ENCODE peak calls at places on chromosome 11, in eight cellular contexts. One of them, this sample, is unnamed.

GRCh38 chr11:62902932-62903331 is 18.2 kb downstream of the CHRM1 start:
- DNase-seq in activated T-helper 1 cell treated with Interleukin-2 at 50 U/mL for 16 hours: no peak
- DNase-seq in T-helper 9 cell: no peak
- DNase-seq in OCI-M1: no peak
- DNase-seq in stimulated activated CD4-positive, alpha-beta T cell treated with anti-CD3 and anti-CD28 coated beads, Interleukin-4, amount 100 ng/mL, for 1 hour: no peak
- DNase-seq in adrenal gland: no peak
- DNase-seq in NCI-H1092 treated with DMSO at 0.1 percent for 48 hours: no peak
- DNase-seq in M059J: peak; percentile 40
- DNase-seq in this sample: no peak

GRCh38 chr11:45651156-45651555 is 14.3 kb downstream of the CHST1 start:
- DNase-seq in activated T-helper 1 cell treated with Interleukin-2 at 50 U/mL for 16 hours: no peak
- DNase-seq in T-helper 9 cell: no peak
- DNase-seq in OCI-M1: no peak
- DNase-seq in stimulated activated CD4-positive, alpha-beta T cell treated with anti-CD3 and anti-CD28 coated beads, Interleukin-4, amount 100 ng/mL, for 1 hour: no peak
- DNase-seq in adrenal gland: no peak
- DNase-seq in NCI-H1092 treated with DMSO at 0.1 percent for 48 hours: no peak
- DNase-seq in M059J: no peak
- DNase-seq in this sample: no peak

GRCh38 chr11:120835601-120836228 is 188.2 kb upstream of the TBCEL start:
- DNase-seq in activated T-helper 1 cell treated with Interleukin-2 at 50 U/mL for 16 hours: no peak
- DNase-seq in T-helper 9 cell: no peak
- DNase-seq in OCI-M1: peak; percentile 7
- DNase-seq in stimulated activated CD4-positive, alpha-beta T cell treated with anti-CD3 and anti-CD28 coated beads, Interleukin-4, amount 100 ng/mL, for 1 hour: no peak
- DNase-seq in adrenal gland: no peak
- DNase-seq in NCI-H1092 treated with DMSO at 0.1 percent for 48 hours: no peak
- DNase-seq in M059J: no peak
- DNase-seq in this sample: no peak

GRCh38 chr11:18563090-18563730 is 25.3 kb downstream of the UEVLD start:
- DNase-seq in activated T-helper 1 cell treated with Interleukin-2 at 50 U/mL for 16 hours: no peak
- DNase-seq in T-helper 9 cell: no peak
- DNase-seq in OCI-M1: no peak
- DNase-seq in stimulated activated CD4-positive, alpha-beta T cell treated with anti-CD3 and anti-CD28 coated beads, Interleukin-4, amount 100 ng/mL, for 1 hour: no peak
- DNase-seq in adrenal gland: no peak
- DNase-seq in NCI-H1092 treated with DMSO at 0.1 percent for 48 hours: no peak
- DNase-seq in M059J: peak; percentile 22
- DNase-seq in this sample: no peak

GRCh38 chr11:6402561-6402981 is 12.3 kb downstream of the SMPD1 start:
- DNase-seq in activated T-helper 1 cell treated with Interleukin-2 at 50 U/mL for 16 hours: peak; percentile 64
- DNase-seq in T-helper 9 cell: peak; percentile 67
- DNase-seq in OCI-M1: peak; percentile 28
- DNase-seq in stimulated activated CD4-positive, alpha-beta T cell treated with anti-CD3 and anti-CD28 coated beads, Interleukin-4, amount 100 ng/mL, for 1 hour: no peak
- DNase-seq in adrenal gland: no peak
- DNase-seq in NCI-H1092 treated with DMSO at 0.1 percent for 48 hours: no peak
- DNase-seq in M059J: peak; percentile 18
- DNase-seq in this sample: peak; percentile 67

GRCh38 chr11:13717331-13717730 is 48.9 kb downstream of the FAR1 start:
- DNase-seq in activated T-helper 1 cell treated with Interleukin-2 at 50 U/mL for 16 hours: no peak
- DNase-seq in T-helper 9 cell: no peak
- DNase-seq in OCI-M1: peak; percentile 36
- DNase-seq in stimulated activated CD4-positive, alpha-beta T cell treated with anti-CD3 and anti-CD28 coated beads, Interleukin-4, amount 100 ng/mL, for 1 hour: no peak
- DNase-seq in adrenal gland: peak; percentile 24
- DNase-seq in NCI-H1092 treated with DMSO at 0.1 percent for 48 hours: no peak
- DNase-seq in M059J: peak; percentile 97
- DNase-seq in this sample: no peak

GRCh38 chr11:65856689-65857499 is 1.1 kb downstream of the CFL1 start:
- DNase-seq in activated T-helper 1 cell treated with Interleukin-2 at 50 U/mL for 16 hours: peak; percentile 81
- DNase-seq in T-helper 9 cell: peak; percentile 75
- DNase-seq in OCI-M1: peak; percentile 90
- DNase-seq in stimulated activated CD4-positive, alpha-beta T cell treated with anti-CD3 and anti-CD28 coated beads, Interleukin-4, amount 100 ng/mL, for 1 hour: peak; percentile 82
- DNase-seq in adrenal gland: peak; percentile 88
- DNase-seq in NCI-H1092 treated with DMSO at 0.1 percent for 48 hours: peak; percentile 49
- DNase-seq in M059J: peak; percentile 70
- DNase-seq in this sample: peak; percentile 73

GRCh38 chr11:14742849-14743248 is 99.2 kb downstream of the PDE3B start:
- DNase-seq in activated T-helper 1 cell treated with Interleukin-2 at 50 U/mL for 16 hours: no peak
- DNase-seq in T-helper 9 cell: no peak
- DNase-seq in OCI-M1: no peak
- DNase-seq in stimulated activated CD4-positive, alpha-beta T cell treated with anti-CD3 and anti-CD28 coated beads, Interleukin-4, amount 100 ng/mL, for 1 hour: no peak
- DNase-seq in adrenal gland: no peak
- DNase-seq in NCI-H1092 treated with DMSO at 0.1 percent for 48 hours: no peak
- DNase-seq in M059J: no peak
- DNase-seq in this sample: no peak

GRCh38 chr11:118212131-118212725 is 12.6 kb downstream of the JAML start:
- DNase-seq in activated T-helper 1 cell treated with Interleukin-2 at 50 U/mL for 16 hours: no peak
- DNase-seq in T-helper 9 cell: no peak
- DNase-seq in OCI-M1: peak; percentile 71
- DNase-seq in stimulated activated CD4-positive, alpha-beta T cell treated with anti-CD3 and anti-CD28 coated beads, Interleukin-4, amount 100 ng/mL, for 1 hour: no peak
- DNase-seq in adrenal gland: no peak
- DNase-seq in NCI-H1092 treated with DMSO at 0.1 percent for 48 hours: no peak
- DNase-seq in M059J: no peak
- DNase-seq in this sample: no peak

GRCh38 chr11:64832467-64833197 is 11.8 kb downstream of the CDC42BPG start:
- DNase-seq in activated T-helper 1 cell treated with Interleukin-2 at 50 U/mL for 16 hours: no peak
- DNase-seq in T-helper 9 cell: no peak
- DNase-seq in OCI-M1: no peak
- DNase-seq in stimulated activated CD4-positive, alpha-beta T cell treated with anti-CD3 and anti-CD28 coated beads, Interleukin-4, amount 100 ng/mL, for 1 hour: no peak
- DNase-seq in adrenal gland: no peak
- DNase-seq in NCI-H1092 treated with DMSO at 0.1 percent for 48 hours: no peak
- DNase-seq in M059J: no peak
- DNase-seq in this sample: no peak

GRCh38 chr11:59208956-59209355 is 3.8 kb downstream of the MPEG1 start:
- DNase-seq in activated T-helper 1 cell treated with Interleukin-2 at 50 U/mL for 16 hours: no peak
- DNase-seq in T-helper 9 cell: no peak
- DNase-seq in OCI-M1: no peak
- DNase-seq in stimulated activated CD4-positive, alpha-beta T cell treated with anti-CD3 and anti-CD28 coated beads, Interleukin-4, amount 100 ng/mL, for 1 hour: no peak
- DNase-seq in adrenal gland: no peak
- DNase-seq in NCI-H1092 treated with DMSO at 0.1 percent for 48 hours: no peak
- DNase-seq in M059J: no peak
- DNase-seq in this sample: no peak

GRCh38 chr11:78789365-78789764 is 214.7 kb upstream of the NARS2 start:
- DNase-seq in activated T-helper 1 cell treated with Interleukin-2 at 50 U/mL for 16 hours: no peak
- DNase-seq in T-helper 9 cell: no peak
- DNase-seq in OCI-M1: no peak
- DNase-seq in stimulated activated CD4-positive, alpha-beta T cell treated with anti-CD3 and anti-CD28 coated beads, Interleukin-4, amount 100 ng/mL, for 1 hour: no peak
- DNase-seq in adrenal gland: no peak
- DNase-seq in NCI-H1092 treated with DMSO at 0.1 percent for 48 hours: peak; percentile 26
- DNase-seq in M059J: no peak
- DNase-seq in this sample: no peak

GRCh38 chr11:125404811-125405481 is 91.1 kb downstream of the FEZ1 start:
- DNase-seq in activated T-helper 1 cell treated with Interleukin-2 at 50 U/mL for 16 hours: peak; percentile 41
- DNase-seq in T-helper 9 cell: peak; percentile 61
- DNase-seq in OCI-M1: peak; percentile 74
- DNase-seq in stimulated activated CD4-positive, alpha-beta T cell treated with anti-CD3 and anti-CD28 coated beads, Interleukin-4, amount 100 ng/mL, for 1 hour: peak; percentile 68
- DNase-seq in adrenal gland: peak; percentile 56
- DNase-seq in NCI-H1092 treated with DMSO at 0.1 percent for 48 hours: peak; percentile 51
- DNase-seq in M059J: peak; percentile 28
- DNase-seq in this sample: peak; percentile 14

GRCh38 chr11:114358711-114359110 is 41.6 kb downstream of the C11orf71 start:
- DNase-seq in activated T-helper 1 cell treated with Interleukin-2 at 50 U/mL for 16 hours: no peak
- DNase-seq in T-helper 9 cell: no peak
- DNase-seq in OCI-M1: peak; percentile 28
- DNase-seq in stimulated activated CD4-positive, alpha-beta T cell treated with anti-CD3 and anti-CD28 coated beads, Interleukin-4, amount 100 ng/mL, for 1 hour: no peak
- DNase-seq in adrenal gland: no peak
- DNase-seq in NCI-H1092 treated with DMSO at 0.1 percent for 48 hours: no peak
- DNase-seq in M059J: no peak
- DNase-seq in this sample: no peak

GRCh38 chr11:113603277-113604059 is 102.6 kb downstream of the TMPRSS5 start:
- DNase-seq in activated T-helper 1 cell treated with Interleukin-2 at 50 U/mL for 16 hours: no peak
- DNase-seq in T-helper 9 cell: no peak
- DNase-seq in OCI-M1: no peak
- DNase-seq in stimulated activated CD4-positive, alpha-beta T cell treated with anti-CD3 and anti-CD28 coated beads, Interleukin-4, amount 100 ng/mL, for 1 hour: no peak
- DNase-seq in adrenal gland: peak; percentile 29
- DNase-seq in NCI-H1092 treated with DMSO at 0.1 percent for 48 hours: peak; percentile 6
- DNase-seq in M059J: peak; percentile 90
- DNase-seq in this sample: no peak

GRCh38 chr11:112760378-112761060 is 200.7 kb upstream of the NCAM1 start:
- DNase-seq in activated T-helper 1 cell treated with Interleukin-2 at 50 U/mL for 16 hours: no peak
- DNase-seq in T-helper 9 cell: no peak
- DNase-seq in OCI-M1: no peak
- DNase-seq in stimulated activated CD4-positive, alpha-beta T cell treated with anti-CD3 and anti-CD28 coated beads, Interleukin-4, amount 100 ng/mL, for 1 hour: no peak
- DNase-seq in adrenal gland: no peak
- DNase-seq in NCI-H1092 treated with DMSO at 0.1 percent for 48 hours: no peak
- DNase-seq in M059J: no peak
- DNase-seq in this sample: no peak

GRCh38 chr11:29685361-29685760 is 331.5 kb downstream of the KCNA4 start:
- DNase-seq in activated T-helper 1 cell treated with Interleukin-2 at 50 U/mL for 16 hours: no peak
- DNase-seq in T-helper 9 cell: no peak
- DNase-seq in OCI-M1: no peak
- DNase-seq in stimulated activated CD4-positive, alpha-beta T cell treated with anti-CD3 and anti-CD28 coated beads, Interleukin-4, amount 100 ng/mL, for 1 hour: no peak
- DNase-seq in adrenal gland: no peak
- DNase-seq in NCI-H1092 treated with DMSO at 0.1 percent for 48 hours: no peak
- DNase-seq in M059J: no peak
- DNase-seq in this sample: no peak

GRCh38 chr11:98358551-98358950 is 662.2 kb upstream of the CNTN5 start:
- DNase-seq in activated T-helper 1 cell treated with Interleukin-2 at 50 U/mL for 16 hours: no peak
- DNase-seq in T-helper 9 cell: no peak
- DNase-seq in OCI-M1: no peak
- DNase-seq in stimulated activated CD4-positive, alpha-beta T cell treated with anti-CD3 and anti-CD28 coated beads, Interleukin-4, amount 100 ng/mL, for 1 hour: no peak
- DNase-seq in adrenal gland: no peak
- DNase-seq in NCI-H1092 treated with DMSO at 0.1 percent for 48 hours: no peak
- DNase-seq in M059J: peak; percentile 14
- DNase-seq in this sample: no peak

GRCh38 chr11:28673687-28674431 is 565.7 kb downstream of the METTL15 start:
- DNase-seq in activated T-helper 1 cell treated with Interleukin-2 at 50 U/mL for 16 hours: no peak
- DNase-seq in T-helper 9 cell: no peak
- DNase-seq in OCI-M1: no peak
- DNase-seq in stimulated activated CD4-positive, alpha-beta T cell treated with anti-CD3 and anti-CD28 coated beads, Interleukin-4, amount 100 ng/mL, for 1 hour: no peak
- DNase-seq in adrenal gland: no peak
- DNase-seq in NCI-H1092 treated with DMSO at 0.1 percent for 48 hours: no peak
- DNase-seq in M059J: peak; percentile 84
- DNase-seq in this sample: no peak

GRCh38 chr11:81869337-81870065 is 864.2 kb downstream of the FAM181B start:
- DNase-seq in activated T-helper 1 cell treated with Interleukin-2 at 50 U/mL for 16 hours: peak; percentile 62
- DNase-seq in T-helper 9 cell: peak; percentile 78
- DNase-seq in OCI-M1: peak; percentile 97
- DNase-seq in stimulated activated CD4-positive, alpha-beta T cell treated with anti-CD3 and anti-CD28 coated beads, Interleukin-4, amount 100 ng/mL, for 1 hour: peak; percentile 61
- DNase-seq in adrenal gland: no peak
- DNase-seq in NCI-H1092 treated with DMSO at 0.1 percent for 48 hours: no peak
- DNase-seq in M059J: peak; percentile 1
- DNase-seq in this sample: peak; percentile 70